ENCODE peak calls at places on chromosome 7, in four cellular contexts. H is tibial nerve, P is astrocyte of the cerebellum, D is spleen. C is an unnamed sample.

GRCh38 chr7:27145884-27146401 is 1.6 kb downstream of the HOXA6 start:
- DNase-seq in H (no peak), P (no peak), D (no peak), C (no peak)

GRCh38 chr7:141974831-141975230 is 1.3 kb upstream of the TAS2R38 start:
- DNase-seq in H (no peak), P (no peak), D (no peak), C (no peak)

GRCh38 chr7:155860840-155861479 is 48.7 kb upstream of the SHH start:
- DNase-seq in H (no peak), P (peak), D (peak), C (no peak)

GRCh38 chr7:80347173-80347572 is 164.7 kb downstream of the GNAT3 start:
- DNase-seq in H (no peak), P (no peak), D (no peak), C (no peak)

GRCh38 chr7:107355616-107356015 is 114.2 kb upstream of the GPR22 start:
- DNase-seq in H (no peak), P (peak), D (no peak), C (no peak)

GRCh38 chr7:82319674-82320118 is 123.9 kb downstream of the CACNA2D1 start:
- DNase-seq in H (peak), P (peak), D (no peak), C (peak)

GRCh38 chr7:31134246-31135188 is 82.4 kb downstream of the ADCYAP1R1 start:
- DNase-seq in H (no peak), P (peak), D (no peak), C (peak)

GRCh38 chr7:45625067-45625466 is 50.9 kb downstream of the ADCY1 start:
- DNase-seq in H (no peak), P (no peak), D (no peak), C (no peak)

GRCh38 chr7:42694894-42695553 is 216.8 kb downstream of the C7orf25 start:
- DNase-seq in H (no peak), P (no peak), D (no peak), C (no peak)

GRCh38 chr7:108097703-108098102 is 32.5 kb downstream of the LAMB4 start:
- DNase-seq in H (no peak), P (no peak), D (no peak), C (no peak)

GRCh38 chr7:30062587-30062986 is 34.4 kb downstream of the PLEKHA8 start:
- DNase-seq in H (no peak), P (peak), D (no peak), C (no peak)

GRCh38 chr7:77786018-77786417 is 12.2 kb downstream of the TMEM60 start:
- DNase-seq in H (no peak), P (no peak), D (no peak), C (no peak)

GRCh38 chr7:91128574-91129348 is 135.5 kb upstream of the FZD1 start:
- DNase-seq in H (no peak), P (no peak), D (no peak), C (no peak)

GRCh38 chr7:149196705-149197171 is 1.4 kb downstream of the ZNF282 start:
- DNase-seq in H (no peak), P (no peak), D (peak), C (no peak)

GRCh38 chr7:55553087-55553345 is 19.3 kb downstream of the VOPP1 start:
- DNase-seq in H (no peak), P (no peak), D (no peak), C (no peak)
- H3K4me3 ChIP-seq in H (no peak), P (no peak), D (no peak), C (no peak)

GRCh38 chr7:117479480-117480224 is at the start of gene CFTR:
- DNase-seq in H (no peak), P (no peak), D (no peak), C (no peak)

GRCh38 chr7:117480978-117481377 is 1.2 kb downstream of the CFTR start:
- DNase-seq in H (no peak), P (no peak), D (no peak), C (no peak)

GRCh38 chr7:117478796-117479479 is 887 bp upstream of the CFTR start:
- DNase-seq in H (no peak), P (no peak), D (no peak), C (no peak)
- H3K4me3 ChIP-seq in H (peak), P (peak), D (no peak), C (no peak)

GRCh38 chr7:23472974-23473847 is 2.9 kb upstream of the IGF2BP3 start:
- DNase-seq in H (no peak), P (no peak), D (no peak), C (no peak)
- H3K4me3 ChIP-seq in H (no peak), P (peak), D (peak), C (peak)

GRCh38 chr7:19413444-19413965 is 268.3 kb upstream of the FERD3L start:
- DNase-seq in H (no peak), P (no peak), D (no peak), C (no peak)
- H3K4me3 ChIP-seq in H (no peak), P (no peak), D (no peak), C (no peak)

C was measured in HFF-Myc.